ENCODE peak calls at places on chromosomes 7 and 10, in four cellular contexts. A is mammary epithelial cell, R is dorsolateral prefrontal cortex, F is foreskin fibroblast. L is an unnamed sample.

GRCh38 chr7:157520249-157520648 is 183.4 kb downstream of the DNAJB6 start:
- DNase-seq in A (no peak), R (peak; percentile 13), F (no peak), L (no peak)

GRCh38 chr7:130377178-130377577 is 3.1 kb upstream of the CPA1 start:
- DNase-seq in A (no peak), R (no peak), F (no peak), L (no peak)

GRCh38 chr10:74113546-74113945 is 37.1 kb downstream of the AP3M1 start:
- DNase-seq in A (peak; percentile 19), R (no peak), F (peak; percentile 21), L (peak; percentile 18)

GRCh38 chr7:156518466-156518865 is 122.1 kb upstream of the RNF32 start:
- DNase-seq in A (no peak), R (no peak), F (no peak), L (no peak)

GRCh38 chr7:28191751-28192150 is 11.2 kb upstream of the JAZF1 start:
- DNase-seq in A (no peak), R (no peak), F (no peak), L (no peak)

GRCh38 chr7:50662059-50662689 is 97.0 kb upstream of the DDC start:
- DNase-seq in A (peak; percentile 14), R (no peak), F (no peak), L (no peak)

GRCh38 chr7:155994253-155994811 is 182.1 kb upstream of the SHH start:
- DNase-seq in A (no peak), R (no peak), F (no peak), L (no peak)

GRCh38 chr7:47725031-47725780 is 143.3 kb upstream of the TNS3 start:
- DNase-seq in A (no peak), R (no peak), F (no peak), L (no peak)

GRCh38 chr10:80168679-80169380 is 36.3 kb downstream of the PLAC9 start:
- DNase-seq in A (no peak), R (no peak), F (no peak), L (no peak)

GRCh38 chr7:29243777-29244655 is 49.4 kb downstream of the CHN2 start:
- DNase-seq in A (no peak), R (no peak), F (no peak), L (no peak)

GRCh38 chr10:82282782-82283456 is 407.9 kb downstream of the NRG3 start:
- DNase-seq in A (no peak), R (no peak), F (no peak), L (no peak)

GRCh38 chr10:102677736-102678354 is 33.6 kb downstream of the TRIM8 start:
- DNase-seq in A (no peak), R (no peak), F (no peak), L (no peak)

GRCh38 chr7:96719164-96719563 is 9.5 kb upstream of the SEM1 start:
- DNase-seq in A (no peak), R (no peak), F (no peak), L (no peak)

GRCh38 chr7:144584741-144585140 is 181.2 kb upstream of the NOBOX start:
- DNase-seq in A (no peak), R (no peak), F (no peak), L (no peak)

GRCh38 chr10:27701971-27702537 is 43.6 kb downstream of the MKX start:
- DNase-seq in A (no peak), R (no peak), F (no peak), L (no peak)

GRCh38 chr7:137454169-137455166 is 110.9 kb upstream of the PTN start:
- DNase-seq in A (peak; percentile 36), R (no peak), F (peak; percentile 78), L (no peak)

GRCh38 chr10:132733926-132734325 is 52.0 kb downstream of the NKX6-2 start:
- DNase-seq in A (no peak), R (no peak), F (no peak), L (no peak)

GRCh38 chr10:111598433-111599059 is 521.7 kb downstream of the ADRA2A start:
- DNase-seq in A (peak; percentile 38), R (no peak), F (no peak), L (peak; percentile 32)

GRCh38 chr10:102118867-102119266 is 1.3 kb downstream of the LDB1 start:
- DNase-seq in A (no peak), R (no peak), F (no peak), L (no peak)

GRCh38 chr10:117334075-117334474 is 41.2 kb downstream of the PDZD8 start:
- DNase-seq in A (no peak), R (no peak), F (no peak), L (no peak)

GRCh38 chr10:76885815-76886214 is 751.8 kb downstream of the KCNMA1 start:
- DNase-seq in A (no peak), R (no peak), F (no peak), L (no peak)

GRCh38 chr10:114551310-114551972 is 106.6 kb downstream of the ABLIM1 start:
- DNase-seq in A (no peak), R (no peak), F (no peak), L (no peak)

GRCh38 chr10:82190432-82191260 is 315.7 kb downstream of the NRG3 start:
- DNase-seq in A (no peak), R (no peak), F (no peak), L (no peak)

GRCh38 chr7:19442016-19442785 is 266.6 kb downstream of the POLR1F start:
- DNase-seq in A (peak; percentile 26), R (no peak), F (peak; percentile 47), L (peak; percentile 46)
- TF ChIP-seq CTCF in A (peak; percentile 59), R (peak; percentile 22), F (peak; percentile 70), L (peak; percentile 66)

GRCh38 chr7:84824057-84824651 is 362.7 kb downstream of the SEMA3D start:
- DNase-seq in A (no peak), R (no peak), F (no peak), L (no peak)
- H3K4me3 ChIP-seq in A (no peak overlapping the region), R (no peak overlapping the region), F (no peak overlapping the region), L (no peak overlapping the region)

GRCh38 chr7:36387437-36388345 is 2.0 kb upstream of the ANLN start:
- DNase-seq in A (peak; percentile 75), R (no peak), F (no peak), L (no peak)

GRCh38 chr7:36389371-36390198 is at the start of gene ANLN:
- DNase-seq in A (peak; percentile 96), R (peak; percentile 80), F (peak; percentile 91), L (peak; percentile 87)

GRCh38 chr7:36388423-36388822 is 1.2 kb upstream of the ANLN start:
- DNase-seq in A (peak; percentile 70), R (no peak), F (no peak), L (no peak)

GRCh38 chr7:36391436-36392198 is 2.0 kb downstream of the ANLN start:
- DNase-seq in A (peak; percentile 54), R (no peak), F (no peak), L (no peak)

GRCh38 chr7:36390199-36391090 is 783 bp downstream of the ANLN start:
- DNase-seq in A (peak; percentile 87), R (no peak), F (peak; percentile 84), L (peak; percentile 65)
- TF ChIP-seq CTCF in A (no peak), R (no peak), F (no peak), L (no peak)

GRCh38 chr7:100215895-100216294 is 3.9 kb upstream of the PVRIG start:
- DNase-seq in A (no peak), R (no peak), F (peak; percentile 2), L (no peak)

GRCh38 chr7:100222445-100223132 is 2.8 kb downstream of the PVRIG start:
- DNase-seq in A (no peak), R (no peak), F (no peak), L (no peak)

GRCh38 chr7:100221767-100222444 is 2.2 kb downstream of the PVRIG start:
- DNase-seq in A (no peak), R (no peak), F (no peak), L (no peak)

GRCh38 chr7:100220833-100221718 is 1.3 kb downstream of the PVRIG start:
- DNase-seq in A (no peak), R (no peak), F (no peak), L (no peak)

DNA sequence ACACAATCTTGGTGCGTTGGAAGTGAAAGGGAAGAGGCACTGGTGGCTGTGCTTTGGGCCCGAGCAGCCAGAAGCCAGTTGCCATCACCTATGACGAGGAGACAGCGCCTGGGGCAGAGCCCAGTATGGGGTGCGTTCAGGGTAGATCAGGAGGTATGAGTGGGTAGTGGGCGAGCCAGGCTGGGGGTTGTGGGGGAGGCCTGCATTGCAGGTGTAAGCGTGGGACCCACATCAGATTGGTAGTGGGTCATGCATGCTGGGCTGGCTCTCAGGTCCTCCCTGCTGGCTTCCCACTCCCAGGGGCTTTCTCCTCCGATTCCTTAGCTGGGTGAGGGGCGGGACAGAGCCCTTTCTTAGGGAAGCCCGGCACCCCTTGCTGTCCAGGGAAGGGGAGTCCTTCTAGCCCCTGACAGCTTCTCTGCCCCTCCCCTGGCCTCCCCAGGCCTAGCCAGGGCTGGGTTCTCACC is 445 bp upstream of the PVRIG start:
- DNase-seq in A (no peak), R (no peak), F (no peak), L (no peak)
- H3K4me3 ChIP-seq in A (no peak overlapping the region), R (no peak overlapping the region), F (no peak overlapping the region), L (no peak overlapping the region)

GRCh38 chr7:79272938-79273337 is 180.5 kb downstream of the MAGI2 start:
- DNase-seq in A (no peak), R (no peak), F (no peak), L (no peak)

GRCh38 chr7:79268730-79269129 is 184.7 kb downstream of the MAGI2 start:
- DNase-seq in A (no peak), R (no peak), F (no peak), L (no peak)

GRCh38 chr7:79272066-79272669 is 181.3 kb downstream of the MAGI2 start:
- DNase-seq in A (no peak), R (no peak), F (peak; percentile 30), L (no peak)
- TF ChIP-seq CTCF in A (peak; percentile 70), R (peak; percentile 64), F (peak; percentile 46), L (peak; percentile 37)

GRCh38 chr10:35341521-35341920 is 5.2 kb downstream of the CCNY start:
- DNase-seq in A (no peak), R (no peak), F (no peak), L (no peak)
- H3K4me3 ChIP-seq in A (no peak overlapping the region), R (no peak overlapping the region), F (no peak overlapping the region), L (no peak overlapping the region)

GRCh38 chr10:125370578-125370977 is 210.2 kb upstream of the CTBP2 start:
- DNase-seq in A (no peak), R (no peak), F (no peak), L (no peak)
- TF ChIP-seq CTCF in A (no peak), R (no peak), F (no peak), L (no peak)

DNA sequence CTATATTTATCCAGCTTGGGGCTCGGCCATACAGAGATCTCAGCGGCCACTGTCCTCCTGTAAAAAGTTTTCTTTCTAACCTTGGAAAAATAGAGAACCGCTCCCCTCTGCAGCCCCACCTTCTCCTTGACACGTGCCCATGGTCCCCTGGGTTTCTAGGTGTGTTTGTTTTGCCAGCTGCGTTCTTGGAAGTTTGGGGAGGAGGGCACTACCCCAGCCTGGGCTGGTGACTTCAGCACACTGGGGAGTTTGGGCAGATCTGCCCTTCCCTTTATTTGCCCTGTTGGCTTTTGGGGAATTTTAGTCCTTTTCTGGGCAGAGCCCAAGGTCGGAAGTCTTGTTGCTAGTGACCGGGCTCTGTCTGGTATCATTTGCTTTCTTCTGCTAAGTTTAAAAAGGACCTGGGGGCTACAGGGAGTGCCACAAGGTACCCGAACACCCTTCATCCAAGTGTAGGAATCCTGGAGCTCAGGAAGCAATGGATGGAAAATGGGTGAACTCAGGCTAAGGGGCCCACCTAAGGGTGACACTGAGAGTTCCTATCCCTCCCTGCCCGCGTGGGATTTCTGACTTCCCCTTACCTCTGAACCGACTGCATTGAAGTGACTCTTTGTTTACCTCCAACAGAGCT is 1.7 kb downstream of the ADAMTS14 start:
- DNase-seq in A (no peak), R (no peak), F (no peak), L (no peak)
- H3K4me3 ChIP-seq in A (no peak overlapping the region), R (no peak overlapping the region), F (peak overlapping the region; percentile 82), L (peak overlapping the region; percentile 60)

L was measured in astrocyte of the cerebellum.